ENCODE peak calls at places on chromosomes 5 and 9, in four cellular contexts. One of them, this sample, is unnamed.
A peak's percentile ranks its signal among the peaks of the same experiment; 100 is the strongest.

GRCh38 chr5:165502893-165503696 is 1997.7 kb downstream of the MAT2B start:
- DNase-seq in GM23338: no peak
- DNase-seq in esophagus squamous epithelium: no peak
- DNase-seq in SJSA1: no peak
- DNase-seq in this sample: no peak

GRCh38 chr9:5951686-5952211 is 61.1 kb downstream of the MLANA start:
- DNase-seq in SJSA1: no peak
- DNase-seq in esophagus squamous epithelium: no peak
- DNase-seq in GM23338: no peak
- DNase-seq in this sample: no peak

GRCh38 chr5:45532826-45533624 is 163.2 kb downstream of the HCN1 start:
- DNase-seq in SJSA1: no peak
- DNase-seq in GM23338: peak; percentile 58
- DNase-seq in esophagus squamous epithelium: no peak
- DNase-seq in this sample: no peak

GRCh38 chr5:106481375-106481774 is 1189.4 kb downstream of the EFNA5 start:
- DNase-seq in GM23338: no peak
- DNase-seq in SJSA1: no peak
- DNase-seq in esophagus squamous epithelium: no peak
- DNase-seq in this sample: no peak

GRCh38 chr5:168753691-168754254 is 174.6 kb upstream of the PANK3 start:
- DNase-seq in SJSA1: peak; percentile 44
- DNase-seq in esophagus squamous epithelium: no peak
- DNase-seq in GM23338: no peak
- DNase-seq in this sample: no peak

GRCh38 chr5:58565033-58565432 is 17.8 kb upstream of the RAB3C start:
- DNase-seq in GM23338: no peak
- DNase-seq in SJSA1: no peak
- DNase-seq in esophagus squamous epithelium: no peak
- DNase-seq in this sample: no peak

GRCh38 chr5:10726913-10727517 is 34.0 kb downstream of the DAP start:
- DNase-seq in GM23338: no peak
- DNase-seq in esophagus squamous epithelium: no peak
- DNase-seq in SJSA1: no peak
- DNase-seq in this sample: no peak

GRCh38 chr5:165334186-165334585 is 1828.8 kb downstream of the MAT2B start:
- DNase-seq in esophagus squamous epithelium: no peak
- DNase-seq in SJSA1: no peak
- DNase-seq in GM23338: no peak
- DNase-seq in this sample: no peak

GRCh38 chr9:138066049-138066448 is 188.5 kb downstream of the CACNA1B start:
- DNase-seq in esophagus squamous epithelium: no peak
- DNase-seq in SJSA1: peak; percentile 25
- DNase-seq in GM23338: peak; percentile 73
- DNase-seq in this sample: peak; percentile 7

GRCh38 chr9:6383551-6384225 is 29.3 kb upstream of the UHRF2 start:
- DNase-seq in GM23338: no peak
- DNase-seq in SJSA1: no peak
- DNase-seq in esophagus squamous epithelium: no peak
- DNase-seq in this sample: no peak

GRCh38 chr5:147558826-147559225 is 49.0 kb upstream of the DPYSL3 start:
- DNase-seq in esophagus squamous epithelium: no peak
- DNase-seq in SJSA1: peak; percentile 88
- DNase-seq in GM23338: peak; percentile 84
- DNase-seq in this sample: peak; percentile 69

GRCh38 chr5:96433066-96433447 is at the start of gene PCSK1:
- DNase-seq in GM23338: peak; percentile 64
- DNase-seq in SJSA1: no peak
- DNase-seq in esophagus squamous epithelium: no peak
- DNase-seq in this sample: no peak

GRCh38 chr5:136082390-136083193 is 50.1 kb upstream of the SMAD5 start:
- DNase-seq in GM23338: peak; percentile 86
- DNase-seq in esophagus squamous epithelium: no peak
- DNase-seq in SJSA1: peak; percentile 87
- DNase-seq in this sample: peak; percentile 83

GRCh38 chr5:179827684-179828083 is 7.0 kb downstream of the SQSTM1 start:
- DNase-seq in esophagus squamous epithelium: no peak
- DNase-seq in SJSA1: no peak
- DNase-seq in GM23338: peak; percentile 41
- DNase-seq in this sample: no peak

GRCh38 chr9:129511320-129511900 is 109.5 kb downstream of the C9orf50 start:
- DNase-seq in SJSA1: no peak
- DNase-seq in GM23338: no peak
- DNase-seq in esophagus squamous epithelium: no peak
- DNase-seq in this sample: no peak

GRCh38 chr5:144237851-144238250 is 67.2 kb downstream of the KCTD16 start:
- DNase-seq in GM23338: no peak
- DNase-seq in esophagus squamous epithelium: no peak
- DNase-seq in SJSA1: no peak
- DNase-seq in this sample: no peak

GRCh38 chr5:133110709-133111108 is 58.9 kb downstream of the HSPA4 start:
- DNase-seq in GM23338: no peak
- DNase-seq in SJSA1: no peak
- DNase-seq in esophagus squamous epithelium: no peak
- DNase-seq in this sample: no peak

GRCh38 chr5:133106343-133106742 is 54.5 kb downstream of the HSPA4 start:
- DNase-seq in GM23338: no peak
- DNase-seq in SJSA1: no peak
- DNase-seq in esophagus squamous epithelium: no peak
- DNase-seq in this sample: no peak

GRCh38 chr5:133106761-133107572 is 55.2 kb downstream of the HSPA4 start:
- DNase-seq in GM23338: no peak
- DNase-seq in SJSA1: no peak
- DNase-seq in esophagus squamous epithelium: no peak
- DNase-seq in this sample: no peak

GRCh38 chr5:133109655-133110483 is 58.1 kb downstream of the HSPA4 start:
- DNase-seq in GM23338: peak; percentile 42
- DNase-seq in esophagus squamous epithelium: no peak
- DNase-seq in SJSA1: no peak
- DNase-seq in this sample: peak; percentile 60

GRCh38 chr5:133108481-133108921 is 56.7 kb downstream of the HSPA4 start:
- DNase-seq in esophagus squamous epithelium: no peak
- DNase-seq in GM23338: no peak
- DNase-seq in SJSA1: no peak
- DNase-seq in this sample: peak; percentile 28
- H3K4me1 ChIP-seq in esophagus squamous epithelium: no peaks in the 10 kb centered on the region
- H3K4me1 ChIP-seq in GM23338: no peaks in the 10 kb centered on the region
- H3K4me1 ChIP-seq in SJSA1: peaks cover 15% of the 10 kb centered on the region
- H3K4me1 ChIP-seq in this sample: no peaks in the 10 kb centered on the region

GRCh38 chr5:132472431-132472830 is 18.1 kb downstream of the IRF1 start:
- DNase-seq in GM23338: no peak
- DNase-seq in SJSA1: no peak
- DNase-seq in esophagus squamous epithelium: no peak
- DNase-seq in this sample: no peak

GRCh38 chr5:132474881-132475511 is 15.6 kb downstream of the IRF1 start:
- DNase-seq in SJSA1: no peak
- DNase-seq in esophagus squamous epithelium: no peak
- DNase-seq in GM23338: peak; percentile 68
- DNase-seq in this sample: no peak

GRCh38 chr5:132473019-132473531 is 17.5 kb downstream of the IRF1 start:
- DNase-seq in SJSA1: no peak
- DNase-seq in esophagus squamous epithelium: no peak
- DNase-seq in GM23338: no peak
- DNase-seq in this sample: no peak

GRCh38 chr5:132474131-132474723 is 16.3 kb downstream of the IRF1 start:
- DNase-seq in esophagus squamous epithelium: no peak
- DNase-seq in SJSA1: no peak
- DNase-seq in GM23338: no peak
- DNase-seq in this sample: no peak

DNA sequence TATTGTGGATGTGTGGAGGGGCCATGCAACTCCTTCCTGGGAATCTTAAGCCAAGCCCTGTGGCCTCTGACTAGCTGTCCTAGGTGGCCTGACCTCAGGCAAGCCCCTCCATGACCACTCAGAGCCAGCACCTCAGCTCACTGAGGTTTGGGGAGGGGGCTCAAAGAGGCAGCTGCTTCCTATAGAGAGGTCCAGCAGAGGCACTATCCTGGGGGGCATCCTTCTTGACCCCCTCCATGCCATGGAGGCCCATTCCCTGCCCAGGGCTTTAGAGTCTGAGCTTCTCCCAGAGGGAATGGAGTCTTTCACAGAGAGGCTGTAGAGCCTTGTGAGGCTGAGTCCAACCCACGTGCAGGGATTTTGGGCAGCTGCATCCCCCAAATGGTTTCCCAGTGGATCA is 17.0 kb downstream of the IRF1 start:
- DNase-seq in esophagus squamous epithelium: no peak
- DNase-seq in SJSA1: no peak
- DNase-seq in GM23338: no peak
- DNase-seq in this sample: no peak
- H3K27ac ChIP-seq in esophagus squamous epithelium: peak overlapping the region; percentile 46
- H3K27ac ChIP-seq in SJSA1: no peak overlapping the region
- H3K27ac ChIP-seq in GM23338: no peak overlapping the region
- H3K27ac ChIP-seq in this sample: no peak overlapping the region

GRCh38 chr9:121453232-121453892 is 46.3 kb downstream of the GGTA1 start:
- DNase-seq in SJSA1: no peak
- DNase-seq in esophagus squamous epithelium: no peak
- DNase-seq in GM23338: peak; percentile 31
- DNase-seq in this sample: no peak

GRCh38 chr9:121449786-121450185 is 49.9 kb downstream of the GGTA1 start:
- DNase-seq in GM23338: no peak
- DNase-seq in SJSA1: no peak
- DNase-seq in esophagus squamous epithelium: no peak
- DNase-seq in this sample: no peak

GRCh38 chr9:121445986-121446385 is 53.7 kb downstream of the GGTA1 start:
- DNase-seq in GM23338: peak; percentile 41
- DNase-seq in SJSA1: no peak
- DNase-seq in esophagus squamous epithelium: no peak
- DNase-seq in this sample: no peak

GRCh38 chr9:121447341-121447834 is 52.3 kb downstream of the GGTA1 start:
- DNase-seq in GM23338: no peak
- DNase-seq in esophagus squamous epithelium: no peak
- DNase-seq in SJSA1: no peak
- DNase-seq in this sample: no peak

GRCh38 chr9:121450241-121450640 is 49.4 kb downstream of the GGTA1 start:
- DNase-seq in SJSA1: no peak
- DNase-seq in GM23338: no peak
- DNase-seq in esophagus squamous epithelium: no peak
- DNase-seq in this sample: no peak
- H3K27me3 ChIP-seq in SJSA1: peaks cover 11% of the 10 kb centered on the region
- H3K27me3 ChIP-seq in GM23338: no peaks in the 10 kb centered on the region
- H3K27me3 ChIP-seq in esophagus squamous epithelium: no peaks in the 10 kb centered on the region
- H3K27me3 ChIP-seq in this sample: no peaks in the 10 kb centered on the region

DNA sequence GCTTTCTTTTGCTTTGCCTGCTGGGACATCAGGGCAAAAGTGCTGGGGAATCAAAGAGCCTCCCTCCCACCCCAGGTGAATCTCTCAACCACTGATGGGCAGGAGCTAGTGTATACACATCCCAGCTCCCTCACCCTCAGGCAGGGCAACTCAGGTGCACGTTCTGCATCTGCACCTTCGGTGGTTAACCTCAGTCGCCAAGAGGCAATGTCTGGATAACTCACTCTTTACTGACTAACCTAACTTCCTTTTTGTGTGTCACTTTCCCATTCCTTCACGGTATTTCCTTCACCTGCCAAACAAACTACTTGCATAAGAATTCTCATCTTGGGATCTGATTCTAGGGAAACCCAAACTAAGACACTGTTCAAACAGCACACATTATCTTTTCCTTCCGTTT is 26.3 kb downstream of the CNTFR start:
- DNase-seq in GM23338: no peak
- DNase-seq in SJSA1: no peak
- DNase-seq in esophagus squamous epithelium: no peak
- DNase-seq in this sample: no peak
- H3K4me1 ChIP-seq in GM23338: peaks cover 24% of the 10 kb centered on the region
- H3K4me1 ChIP-seq in SJSA1: no peaks in the 10 kb centered on the region
- H3K4me1 ChIP-seq in esophagus squamous epithelium: no peaks in the 10 kb centered on the region
- H3K4me1 ChIP-seq in this sample: peaks cover 13% of the 10 kb centered on the region

This sample was measured in right cardiac atrium.